ENCODE peak calls at places on chromosomes 13 and 19, in seven cellular contexts. I is right lobe of liver; B is activated CD8-positive, alpha-beta T cell treated with anti-CD3 and anti-CD28 coated beads for 36 hours; U is colonic mucosa; K is AG10803; S is Calu3; N is RWPE1. M is an unnamed sample.

GRCh38 chr13:44484562-44485164 is 91.5 kb downstream of the TSC22D1 start:
- DNase-seq in I (no peak), B (no peak), U (no peak), K (no peak), S (no peak), N (no peak), M (no peak)

GRCh38 chr19:14059093-14059480 is 2.8 kb downstream of the PALM3 start:
- DNase-seq in I (no peak), B (peak; percentile 77), U (no peak), K (no peak), S (no peak), N (no peak), M (peak; percentile 28)

GRCh38 chr13:32381539-32381938 is 46.4 kb downstream of the N4BP2L1 start:
- DNase-seq in I (no peak), B (peak; percentile 9), U (no peak), K (peak; percentile 33), S (peak; percentile 2), N (no peak), M (no peak)

GRCh38 chr13:93472296-93472695 is 245.7 kb downstream of the GPC6 start:
- DNase-seq in I (no peak), B (no peak), U (no peak), K (no peak), S (no peak), N (no peak), M (no peak)

GRCh38 chr19:46915386-46915785 is 54.6 kb downstream of the ARHGAP35 start:
- DNase-seq in I (no peak), B (no peak), U (no peak), K (no peak), S (no peak), N (no peak), M (no peak)

GRCh38 chr13:35720690-35721554 is 244.4 kb upstream of the MAB21L1 start:
- DNase-seq in I (peak; percentile 48), B (peak; percentile 61), U (peak; percentile 53), K (peak; percentile 67), S (peak; percentile 58), N (peak; percentile 67), M (no peak)

GRCh38 chr13:42001580-42001979 is 40.7 kb upstream of the VWA8 start:
- DNase-seq in I (no peak), B (no peak), U (no peak), K (peak; percentile 75), S (peak; percentile 7), N (peak; percentile 41), M (peak; percentile 92)

GRCh38 chr19:41376998-41377365 is 649 bp downstream of the TMEM91 start:
- DNase-seq in I (no peak), B (peak; percentile 64), U (no peak), K (no peak), S (no peak), N (no peak), M (peak; percentile 45)

GRCh38 chr13:21884965-21885567 is 214.2 kb downstream of the FGF9 start:
- DNase-seq in I (no peak), B (no peak), U (no peak), K (no peak), S (no peak), N (no peak), M (no peak)

GRCh38 chr19:1324792-1325567 is 39.3 kb downstream of the EFNA2 start:
- DNase-seq in I (no peak), B (peak; percentile 75), U (peak; percentile 61), K (peak; percentile 67), S (peak; percentile 29), N (peak; percentile 65), M (peak; percentile 88)

GRCh38 chr13:110714798-110715394 is 1.4 kb downstream of the ING1 start:
- DNase-seq in I (peak; percentile 70), B (peak; percentile 58), U (peak; percentile 69), K (no peak), S (no peak), N (no peak), M (peak; percentile 33)

GRCh38 chr13:22665531-22665930 is 515.2 kb upstream of the SGCG start:
- DNase-seq in I (no peak), B (no peak), U (no peak), K (no peak), S (no peak), N (no peak), M (no peak)

DNA sequence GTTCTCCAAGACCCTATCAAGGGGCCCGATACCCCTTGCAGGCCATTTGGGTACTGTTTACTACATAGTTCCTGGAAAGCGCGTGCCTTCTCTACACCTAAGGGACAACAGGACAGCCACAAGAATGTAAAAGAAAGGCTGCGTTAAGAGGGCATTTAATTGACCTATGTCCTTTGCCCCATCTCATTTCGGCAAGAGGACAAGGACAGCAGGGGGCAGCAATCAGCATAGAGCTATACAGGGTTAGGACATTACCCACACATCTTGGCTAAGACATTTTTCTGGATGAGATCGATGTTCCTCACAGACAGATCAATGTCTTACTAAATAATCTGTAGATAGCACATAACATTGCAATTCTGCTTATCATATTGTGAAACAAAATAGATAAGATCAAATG is 41.2 kb downstream of the FLT3 start:
- DNase-seq in I (peak; percentile 62), B (peak; percentile 75), U (peak; percentile 57), K (peak; percentile 21), S (peak; percentile 48), N (peak; percentile 36), M (peak; percentile 41)
- TF ChIP-seq CTCF in I (peak; percentile 66), B (peak; percentile 36), U (peak; percentile 28), K (peak; percentile 46), S (peak; percentile 36), N (no peak), M (peak; percentile 44)

GRCh38 chr19:33767898-33768413 is 28.7 kb upstream of the KCTD15 start:
- DNase-seq in I (no peak), B (peak; percentile 42), U (no peak), K (no peak), S (peak; percentile 52), N (no peak), M (no peak)
- TF ChIP-seq CTCF in I (no peak), B (no peak), U (no peak), K (peak; percentile 31), S (peak; percentile 23), N (no peak), M (no peak)

GRCh38 chr13:71760226-71760591 is 106.8 kb downstream of the DACH1 start:
- DNase-seq in I (no peak), B (no peak), U (no peak), K (no peak), S (no peak), N (no peak), M (no peak)
- TF ChIP-seq CTCF in I (no peak), B (no peak), U (no peak), K (no peak), S (no peak), N (no peak), M (no peak)

GRCh38 chr13:70622785-70623184 is 514.5 kb upstream of the KLHL1 start:
- DNase-seq in I (no peak), B (no peak), U (no peak), K (no peak), S (no peak), N (no peak), M (no peak)

GRCh38 chr13:70623260-70623659 is 515.0 kb upstream of the KLHL1 start:
- DNase-seq in I (no peak), B (no peak), U (no peak), K (peak; percentile 0), S (no peak), N (peak; percentile 3), M (no peak)
- TF ChIP-seq CTCF in I (peak; percentile 47), B (peak; percentile 53), U (peak; percentile 37), K (peak; percentile 26), S (no peak), N (peak; percentile 51), M (no peak)

GRCh38 chr19:2695288-2695866 is 7.1 kb downstream of the GNG7 start:
- DNase-seq in I (no peak), B (no peak), U (no peak), K (no peak), S (peak; percentile 3), N (no peak), M (no peak)
- TF ChIP-seq CTCF in I (no peak), B (no peak), U (no peak), K (no peak), S (no peak), N (no peak), M (no peak)

GRCh38 chr19:3387645-3388589 is 21.5 kb downstream of the NFIC start:
- DNase-seq in I (peak; percentile 98), B (no peak), U (peak; percentile 92), K (peak; percentile 84), S (peak; percentile 80), N (peak; percentile 82), M (peak; percentile 95)
- TF ChIP-seq CTCF in I (no peak), B (no peak), U (no peak), K (no peak), S (no peak), N (no peak), M (no peak)